ENCODE peak calls at places on chromosome 13, in five cellular contexts. K, J, C, F and A are unnamed samples.

GRCh38 chr13:76992548-76993001 is 694 bp downstream of the CLN5 start:
- DNase-seq in K (peak; percentile 32), J (no peak), C (peak; percentile 29), F (peak; percentile 5), A (peak; percentile 37)

GRCh38 chr13:80084086-80084676 is 256.7 kb downstream of the SPRY2 start:
- DNase-seq in K (peak; percentile 68), C (no peak), F (no peak), J (peak; percentile 72), A (no peak)

GRCh38 chr13:108383676-108384075 is 114.2 kb downstream of the TNFSF13B start:
- DNase-seq in C (no peak), F (no peak), J (no peak), K (no peak), A (no peak)

GRCh38 chr13:39777527-39778061 is 122.1 kb downstream of the COG6 start:
- DNase-seq in C (no peak), J (peak; percentile 17), K (peak; percentile 94), F (no peak), A (no peak)

GRCh38 chr13:43227721-43228120 is 204.3 kb downstream of the DNAJC15 start:
- DNase-seq in K (peak; percentile 9), F (no peak), J (no peak), C (no peak), A (no peak)

GRCh38 chr13:27961227-27962085 is 7.7 kb downstream of the CDX2 start:
- DNase-seq in K (no peak), J (no peak), F (no peak), C (no peak), A (no peak)

GRCh38 chr13:51818276-51818675 is 14.3 kb upstream of the DHRS12 start:
- DNase-seq in F (no peak), J (no peak), K (no peak), C (no peak), A (no peak)

GRCh38 chr13:79522583-79522982 is 41.6 kb downstream of the NDFIP2 start:
- DNase-seq in J (no peak), C (peak; percentile 40), F (no peak), K (peak; percentile 30), A (no peak)

GRCh38 chr13:38821753-38822551 is 135.1 kb downstream of the FREM2 start:
- DNase-seq in J (no peak), F (no peak), C (no peak), K (peak; percentile 78), A (peak; percentile 37)

GRCh38 chr13:109744512-109745051 is 41.8 kb downstream of the IRS2 start:
- DNase-seq in F (no peak), C (no peak), K (no peak), J (no peak), A (no peak)

GRCh38 chr13:98942485-98942884 is 35.4 kb downstream of the DOCK9 start:
- DNase-seq in F (no peak), C (no peak), J (no peak), K (peak; percentile 89), A (no peak)

GRCh38 chr13:112873851-112874750 is 94.9 kb upstream of the MCF2L start:
- DNase-seq in C (peak; percentile 75), J (peak; percentile 46), F (peak; percentile 79), K (peak; percentile 64), A (peak; percentile 25)

GRCh38 chr13:49627831-49628652 is at the start of gene ARL11:
- DNase-seq in K (peak; percentile 72), F (no peak), C (peak; percentile 66), J (no peak), A (no peak)

GRCh38 chr13:100089633-100090032 is 740 bp downstream of the PCCA start:
- DNase-seq in K (peak; percentile 43), C (peak; percentile 21), F (no peak), J (no peak), A (no peak)

GRCh38 chr13:111489301-111489700 is 168.9 kb downstream of the TEX29 start:
- DNase-seq in K (no peak), J (no peak), C (no peak), F (no peak), A (no peak)

GRCh38 chr13:95671597-95671996 is 5.3 kb upstream of the DNAJC3 start:
- DNase-seq in F (no peak), C (no peak), J (no peak), K (no peak), A (no peak)

GRCh38 chr13:82878536-82878935 is 1003.7 kb downstream of the SLITRK1 start:
- DNase-seq in J (peak; percentile 28), C (no peak), F (no peak), K (peak; percentile 82), A (no peak)